ENCODE peak calls at places on chromosomes 11 and 22, in nine cellular contexts. C is foreskin fibroblast, B is endothelial cell of umbilical vein, J is HL-60, K is mesenchymal stem cell, Y is HFF-Myc, O is IMR-90, M is spleen, X is trophoblast cell. R is an unnamed sample.

GRCh38 chr22:42313804-42314581 is 43.5 kb upstream of the TCF20 start:
- DNase-seq in C (no peak), B (peak), J (no peak), K (peak), Y (no peak), O (peak), M (no peak), X (peak), R (no peak)

GRCh38 chr11:16924826-16925494 is 89.3 kb downstream of the PLEKHA7 start:
- DNase-seq in C (peak), B (no peak), J (no peak), K (no peak), Y (no peak), O (no peak), M (no peak), X (peak), R (peak)

GRCh38 chr11:31958086-31958735 is 132.7 kb upstream of the RCN1 start:
- DNase-seq in C (peak), B (peak), J (peak), K (peak), Y (no peak), O (peak), M (peak), X (peak), R (peak)

GRCh38 chr11:10498426-10499250 is 42.3 kb downstream of the RNF141 start:
- DNase-seq in C (no peak), B (no peak), J (no peak), K (no peak), Y (no peak), O (no peak), M (no peak), X (no peak), R (no peak)

GRCh38 chr11:69496202-69496557 is 14.7 kb downstream of the LINC01488 start:
- DNase-seq in C (no peak), B (no peak), J (no peak), K (no peak), Y (no peak), O (no peak), M (peak), X (no peak), R (no peak)

GRCh38 chr11:88411265-88411664 is 73.7 kb upstream of the CTSC start:
- DNase-seq in C (peak), B (no peak), J (no peak), K (peak), Y (peak), O (peak), M (no peak), X (no peak), R (peak)

GRCh38 chr11:108902027-108902469 is 237.2 kb downstream of the DDX10 start:
- DNase-seq in C (no peak), B (no peak), J (no peak), K (peak), Y (no peak), O (no peak), M (no peak), X (no peak), R (no peak)

GRCh38 chr11:96827164-96827563 is 437.4 kb downstream of the JRKL start:
- DNase-seq in C (no peak), B (no peak), J (no peak), K (peak), Y (no peak), O (peak), M (no peak), X (no peak), R (peak)

GRCh38 chr11:3096909-3097395 is 39.7 kb upstream of the CARS1 start:
- DNase-seq in C (no peak), B (no peak), J (no peak), K (no peak), Y (no peak), O (no peak), M (no peak), X (no peak), R (no peak)

GRCh38 chr11:124748481-124749338 is 3.3 kb downstream of the VSIG2 start:
- DNase-seq in C (peak), B (peak), J (no peak), K (no peak), Y (no peak), O (peak), M (peak), X (no peak), R (no peak)

GRCh38 chr11:83521647-83522596 is 235.8 kb upstream of the CCDC90B start:
- DNase-seq in C (peak), B (no peak), J (no peak), K (peak), Y (no peak), O (peak), M (no peak), X (no peak), R (peak)

GRCh38 chr22:39349506-39349966 is 255 bp upstream of the SYNGR1 start:
- DNase-seq in C (no peak), B (no peak), J (peak), K (peak), Y (no peak), O (no peak), M (peak), X (peak), R (no peak)

GRCh38 chr11:78291754-78292108 is 103.0 kb downstream of the USP35 start:
- DNase-seq in C (no peak), B (no peak), J (no peak), K (no peak), Y (no peak), O (no peak), M (no peak), X (no peak), R (no peak)

GRCh38 chr11:16941935-16942334 is 72.3 kb downstream of the PLEKHA7 start:
- DNase-seq in C (no peak), B (no peak), J (no peak), K (no peak), Y (no peak), O (no peak), M (no peak), X (no peak), R (no peak)

GRCh38 chr11:34305095-34305692 is 52.6 kb downstream of the ABTB2 start:
- DNase-seq in C (no peak), B (no peak), J (no peak), K (no peak), Y (peak), O (peak), M (no peak), X (no peak), R (no peak)

GRCh38 chr22:42918500-42918899 is 61.4 kb upstream of the ARFGAP3 start:
- DNase-seq in C (no peak), B (no peak), J (no peak), K (no peak), Y (no peak), O (no peak), M (peak), X (no peak), R (no peak)

GRCh38 chr11:62013266-62014157 is 46.1 kb upstream of the FTH1 start:
- DNase-seq in C (peak), B (no peak), J (no peak), K (no peak), Y (no peak), O (no peak), M (peak), X (peak), R (peak)

GRCh38 chr11:124801636-124802312 is 1.6 kb upstream of the MSANTD2 start:
- DNase-seq in C (no peak), B (no peak), J (no peak), K (peak), Y (no peak), O (peak), M (no peak), X (peak), R (peak)

GRCh38 chr11:134226806-134227325 is 2.4 kb downstream of the VPS26B start:
- DNase-seq in C (no peak), B (peak), J (no peak), K (peak), Y (no peak), O (peak), M (no peak), X (no peak), R (no peak)

GRCh38 chr11:83641511-83641910 is 355.3 kb upstream of the CCDC90B start:
- DNase-seq in C (peak), B (no peak), J (no peak), K (peak), Y (peak), O (peak), M (no peak), X (no peak), R (peak)

GRCh38 chr11:86719781-86720463 is 47.5 kb upstream of the ME3 start:
- DNase-seq in C (peak), B (peak), J (no peak), K (peak), Y (no peak), O (peak), M (no peak), X (peak), R (peak)

GRCh38 chr11:98965775-98966174 is 55.0 kb upstream of the CNTN5 start:
- DNase-seq in C (no peak), B (no peak), J (no peak), K (no peak), Y (no peak), O (no peak), M (no peak), X (no peak), R (no peak)

GRCh38 chr11:44006882-44007495 is 40.8 kb upstream of the ACCSL start:
- DNase-seq in C (no peak), B (no peak), J (no peak), K (no peak), Y (no peak), O (no peak), M (no peak), X (peak), R (no peak)

GRCh38 chr11:1676254-1676740 is 20.7 kb upstream of the KRTAP5-6 start:
- DNase-seq in C (no peak), B (no peak), J (no peak), K (no peak), Y (no peak), O (no peak), M (no peak), X (no peak), R (no peak)

GRCh38 chr11:19294444-19294843 is 53.7 kb upstream of the E2F8 start:
- DNase-seq in C (no peak), B (no peak), J (no peak), K (no peak), Y (no peak), O (no peak), M (no peak), X (no peak), R (no peak)

GRCh38 chr11:89491141-89491690 is at the start of gene NOX4:
- DNase-seq in C (peak), B (peak), J (no peak), K (peak), Y (no peak), O (peak), M (peak), X (no peak), R (peak)

GRCh38 chr11:114162719-114163123 is 103.2 kb downstream of the ZBTB16 start:
- DNase-seq in C (peak), B (peak), J (no peak), K (peak), Y (peak), O (peak), M (no peak), X (peak), R (peak)

GRCh38 chr11:86806903-86807302 is 6.6 kb downstream of the PRSS23 start:
- DNase-seq in C (no peak), B (no peak), J (no peak), K (no peak), Y (no peak), O (no peak), M (no peak), X (no peak), R (no peak)

GRCh38 chr22:37544955-37545702 is 15.2 kb upstream of the CDC42EP1 start:
- DNase-seq in C (peak), B (peak), J (no peak), K (peak), Y (no peak), O (peak), M (no peak), X (peak), R (peak)

GRCh38 chr22:46052331-46052771 is 75.4 kb upstream of the WNT7B start:
- DNase-seq in C (no peak), B (no peak), J (no peak), K (no peak), Y (no peak), O (no peak), M (peak), X (no peak), R (no peak)

GRCh38 chr11:79116600-79116999 is 324.2 kb downstream of the TENM4 start:
- DNase-seq in C (no peak), B (no peak), J (no peak), K (no peak), Y (no peak), O (no peak), M (no peak), X (peak), R (no peak)

GRCh38 chr22:39773976-39774539 is 119.5 kb downstream of the ENTHD1 start:
- DNase-seq in C (no peak), B (peak), J (no peak), K (peak), Y (no peak), O (peak), M (no peak), X (peak), R (no peak)

GRCh38 chr11:63573881-63574855 is 11.0 kb upstream of the PLAAT2 start:
- DNase-seq in C (peak), B (peak), J (no peak), K (peak), Y (no peak), O (peak), M (no peak), X (peak), R (peak)

GRCh38 chr22:44365832-44366231 is 53.1 kb upstream of the SHISAL1 start:
- DNase-seq in C (no peak), B (no peak), J (no peak), K (no peak), Y (no peak), O (no peak), M (peak), X (no peak), R (no peak)

GRCh38 chr11:112785717-112786116 is 175.5 kb upstream of the NCAM1 start:
- DNase-seq in C (peak), B (no peak), J (no peak), K (no peak), Y (no peak), O (peak), M (no peak), X (no peak), R (peak)

GRCh38 chr11:112785104-112785503 is 176.1 kb upstream of the NCAM1 start:
- DNase-seq in C (peak), B (no peak), J (no peak), K (no peak), Y (no peak), O (no peak), M (no peak), X (no peak), R (peak)

GRCh38 chr11:112786196-112786595 is 175.0 kb upstream of the NCAM1 start:
- DNase-seq in C (no peak), B (no peak), J (no peak), K (no peak), Y (no peak), O (no peak), M (no peak), X (no peak), R (no peak)

GRCh38 chr11:112783945-112784322 is 177.3 kb upstream of the NCAM1 start:
- DNase-seq in C (no peak), B (no peak), J (no peak), K (no peak), Y (no peak), O (no peak), M (no peak), X (no peak), R (no peak)

GRCh38 chr11:112784323-112785073 is 176.7 kb upstream of the NCAM1 start:
- DNase-seq in C (no peak), B (no peak), J (no peak), K (peak), Y (no peak), O (no peak), M (no peak), X (no peak), R (peak)
- H3K4me3 ChIP-seq in C (peak), B (no peak), J (no peak), K (peak), Y (no peak), O (no peak), M (no peak), X (no peak), R (peak)

GRCh38 chr11:12380565-12381325 is 3.4 kb downstream of the PARVA start:
- DNase-seq in C (no peak), B (no peak), J (no peak), K (no peak), Y (no peak), O (no peak), M (no peak), X (no peak), R (no peak)

GRCh38 chr11:12372111-12372510 is 5.3 kb upstream of the PARVA start:
- DNase-seq in C (no peak), B (no peak), J (no peak), K (no peak), Y (no peak), O (no peak), M (no peak), X (peak), R (no peak)

GRCh38 chr11:12377106-12377823 is at the start of gene PARVA:
- DNase-seq in C (peak), B (peak), J (no peak), K (peak), Y (peak), O (peak), M (no peak), X (peak), R (peak)

GRCh38 chr11:12377824-12378593 is 638 bp downstream of the PARVA start:
- DNase-seq in C (peak), B (peak), J (no peak), K (peak), Y (peak), O (peak), M (no peak), X (peak), R (peak)

DNA sequence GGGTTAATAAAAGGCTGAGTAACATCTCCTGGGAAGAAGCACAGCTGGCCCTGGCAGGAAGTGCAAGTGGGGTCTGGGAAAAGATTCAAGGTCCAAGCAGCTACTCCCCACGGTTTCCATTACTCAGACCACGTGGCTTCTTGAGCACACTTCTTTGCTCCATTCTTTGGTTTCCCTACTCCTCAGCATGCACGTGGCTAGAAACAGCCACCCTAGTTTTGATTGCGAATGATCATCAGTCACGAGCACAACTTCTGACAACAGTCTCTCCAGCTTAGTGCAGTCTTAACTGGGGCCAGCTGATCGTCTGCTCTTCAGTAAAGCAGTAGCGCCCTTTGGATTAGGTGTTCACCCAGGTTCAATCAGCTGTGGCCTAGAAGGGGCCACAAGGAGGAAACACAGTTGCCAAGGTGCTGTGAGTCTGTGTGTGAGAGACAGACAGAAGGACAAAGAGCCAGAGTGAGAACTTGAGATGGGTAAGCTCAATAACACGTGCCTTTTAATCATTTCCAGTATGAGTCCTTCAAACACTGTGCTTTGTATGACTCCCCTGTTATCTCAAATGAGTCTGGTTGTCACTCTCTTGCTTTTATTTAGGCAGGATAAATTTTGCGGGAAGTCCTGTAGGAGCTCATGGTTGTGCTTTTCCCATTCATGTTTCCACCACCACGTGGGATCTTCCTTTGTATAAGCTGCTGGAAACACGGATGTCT is 956 bp upstream of the PARVA start:
- DNase-seq in C (peak), B (no peak), J (no peak), K (peak), Y (peak), O (peak), M (no peak), X (no peak), R (peak)
- H3K4me3 ChIP-seq in C (peak), B (no peak), J (no peak), K (peak), Y (peak), O (no peak), M (no peak), X (no peak), R (no peak)

GRCh38 chr11:77126861-77127673 is 979 bp upstream of the MYO7A start:
- DNase-seq in C (no peak), B (peak), J (peak), K (peak), Y (no peak), O (peak), M (peak), X (peak), R (peak)
- H3K4me3 ChIP-seq in C (peak), B (peak), J (peak), K (peak), Y (peak), O (peak), M (peak), X (no peak), R (peak)

DNA sequence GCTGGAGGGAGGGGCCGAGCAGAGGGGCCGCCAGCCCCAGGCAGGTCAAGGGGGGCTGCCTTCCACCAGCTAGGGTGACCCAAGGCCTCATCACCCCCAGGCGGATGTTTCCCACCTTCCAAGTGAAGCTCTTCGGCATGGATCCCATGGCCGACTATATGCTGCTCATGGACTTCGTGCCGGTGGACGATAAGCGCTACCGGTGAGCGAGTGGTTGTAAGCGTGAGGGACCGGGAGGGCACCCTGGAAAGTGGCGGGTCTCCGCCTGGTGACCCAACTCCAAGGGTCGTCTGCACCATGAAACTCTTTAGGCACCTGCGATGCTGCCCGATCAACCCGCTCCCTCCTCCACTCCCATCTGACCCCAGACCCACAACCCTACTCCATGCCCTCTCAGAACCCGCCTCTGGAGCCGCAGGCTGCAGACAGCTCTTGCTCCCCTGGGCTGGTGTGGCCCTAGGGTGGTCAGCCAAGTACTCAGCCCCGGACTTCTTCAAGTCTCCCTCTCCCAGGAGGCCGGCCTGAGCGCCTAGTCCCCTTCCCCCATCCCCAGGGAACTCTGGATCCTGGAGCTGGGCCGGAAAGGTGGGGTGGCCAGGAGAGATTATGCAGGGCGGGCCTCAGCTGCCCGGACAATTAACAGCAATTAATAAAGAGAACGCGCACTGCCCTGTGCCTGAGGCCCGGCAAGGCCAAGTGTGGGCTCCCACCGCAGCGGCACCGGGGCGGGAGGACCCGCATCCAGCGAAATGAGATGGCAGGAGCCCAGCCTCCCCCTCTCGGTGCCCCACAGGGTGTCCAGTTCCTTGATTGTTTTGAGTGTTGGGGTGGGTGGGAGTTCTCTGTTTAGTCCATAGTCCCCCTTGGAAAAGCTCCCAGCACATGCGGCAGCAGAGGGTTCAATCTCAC is 2.8 kb downstream of the TBX1 start:
- DNase-seq in C (no peak), B (no peak), J (no peak), K (no peak), Y (no peak), O (no peak), M (no peak), X (no peak), R (no peak)
- H3K4me3 ChIP-seq in C (no peak), B (peak), J (no peak), K (no peak), Y (no peak), O (no peak), M (no peak), X (no peak), R (no peak)